ENCODE peak calls at places on chromosomes 16 and 17, in nine cellular contexts. Z is K562; I is heart right ventricle; L is lower leg skin; T is AG09309; S is AG09319; V is tibial artery; Y is CD4-positive, alpha-beta T cell; J is A549. D is an unnamed sample.

GRCh38 chr17:16351831-16352230 is 1.4 kb downstream of the CENPV start:
- DNase-seq in L (no peak), Y (no peak), T (no peak), J (no peak), I (no peak), S (no peak), V (no peak), Z (no peak), D (no peak)

GRCh38 chr16:66304151-66304550 is 62.3 kb upstream of the CDH5 start:
- DNase-seq in Z (no peak), V (no peak), S (no peak), J (no peak), I (no peak), L (no peak), Y (no peak), T (no peak), D (no peak)

GRCh38 chr16:30534368-30535105 is at the start of gene ZNF747:
- DNase-seq in V (peak; percentile 96), J (peak; percentile 77), S (peak; percentile 59), Y (peak; percentile 91), Z (peak; percentile 93), T (no peak), I (peak; percentile 94), L (peak; percentile 91), D (peak; percentile 81)

GRCh38 chr17:537133-537532 is 177.5 kb downstream of the VPS53 start:
- DNase-seq in Y (no peak), S (no peak), I (no peak), Z (no peak), T (no peak), J (no peak), V (no peak), L (no peak), D (no peak)

GRCh38 chr16:25064967-25065366 is 46.6 kb upstream of the LCMT1 start:
- DNase-seq in V (no peak), S (no peak), Z (no peak), T (no peak), I (no peak), L (no peak), Y (no peak), J (no peak), D (no peak)

GRCh38 chr17:13984956-13985355 is 84.3 kb upstream of the COX10 start:
- DNase-seq in Z (no peak), T (no peak), I (no peak), Y (no peak), V (no peak), S (no peak), L (no peak), J (no peak), D (no peak)

GRCh38 chr17:77881545-77881944 is 77.0 kb upstream of the TNRC6C start:
- DNase-seq in I (peak; percentile 89), Y (peak; percentile 68), L (peak; percentile 76), V (peak; percentile 88), J (no peak), Z (peak; percentile 69), S (no peak), T (peak; percentile 16), D (no peak)

GRCh38 chr17:65346166-65346565 is 209.0 kb downstream of the RGS9 start:
- DNase-seq in Y (no peak), J (no peak), Z (no peak), I (no peak), T (no peak), L (no peak), S (no peak), V (no peak), D (no peak)

GRCh38 chr16:67399749-67400704 is 6.7 kb upstream of the TPPP3 start:
- DNase-seq in L (no peak), J (no peak), V (no peak), T (no peak), Y (no peak), S (no peak), Z (no peak), I (no peak), D (no peak)

GRCh38 chr17:4811471-4811870 is 4.5 kb downstream of the PLD2 start:
- DNase-seq in T (no peak), I (no peak), Y (no peak), Z (no peak), V (no peak), J (no peak), L (no peak), S (no peak), D (no peak)

GRCh38 chr17:28057731-28058246 is 15.3 kb downstream of the NLK start:
- DNase-seq in J (no peak), S (no peak), Z (no peak), T (no peak), Y (no peak), L (no peak), I (no peak), V (no peak), D (no peak)

GRCh38 chr16:57807252-57807967 is 5.1 kb upstream of the KIFC3 start:
- DNase-seq in I (no peak), V (no peak), J (peak; percentile 68), T (no peak), Z (no peak), S (no peak), L (no peak), Y (no peak), D (no peak)

GRCh38 chr16:767743-768235 is 7.3 kb downstream of the MSLN start:
- DNase-seq in Z (no peak), S (no peak), V (no peak), T (no peak), I (no peak), Y (no peak), L (no peak), J (no peak), D (no peak)

GRCh38 chr16:54118846-54119245 is 167.7 kb downstream of the IRX3 start:
- DNase-seq in L (no peak), S (no peak), Z (no peak), I (no peak), Y (no peak), T (peak; percentile 54), J (no peak), V (no peak), D (no peak)

GRCh38 chr16:84806256-84806889 is 13.4 kb upstream of the CRISPLD2 start:
- DNase-seq in V (no peak), T (peak; percentile 42), I (peak; percentile 53), Z (peak; percentile 82), Y (no peak), S (no peak), L (peak; percentile 35), J (peak; percentile 52), D (no peak)

GRCh38 chr17:64133546-64134215 is 3.7 kb upstream of the ERN1 start:
- DNase-seq in I (no peak), J (peak; percentile 79), S (no peak), Y (no peak), V (no peak), T (no peak), L (no peak), Z (peak; percentile 64), D (peak; percentile 24)

GRCh38 chr17:7281953-7282751 is 634 bp downstream of the SLC2A4 start:
- DNase-seq in I (peak; percentile 85), Y (no peak), T (no peak), L (no peak), V (peak; percentile 86), S (no peak), Z (no peak), J (no peak), D (peak; percentile 39)

GRCh38 chr16:31064882-31065461 is 9.1 kb downstream of the ZNF668 start:
- DNase-seq in J (peak; percentile 55), Y (no peak), Z (no peak), S (peak; percentile 78), L (peak; percentile 70), T (peak; percentile 86), V (no peak), I (peak; percentile 48), D (no peak)

GRCh38 chr17:80279895-80280294 is 19.2 kb downstream of the RNF213 start:
- DNase-seq in Y (no peak), J (no peak), S (peak; percentile 29), T (peak; percentile 29), I (peak; percentile 63), V (no peak), L (no peak), Z (no peak), D (no peak)
- TF ChIP-seq CTCF in Y (no peak), J (no peak), S (no peak), T (peak; percentile 12), I (no peak), V (no peak), L (no peak), Z (no peak), D (no peak)

GRCh38 chr16:81860867-81861266 is 81.8 kb downstream of the PLCG2 start:
- DNase-seq in T (no peak), Z (no peak), I (no peak), L (no peak), Y (no peak), S (no peak), V (no peak), J (no peak), D (no peak)

GRCh38 chr16:81861503-81861902 is 82.4 kb downstream of the PLCG2 start:
- DNase-seq in Y (no peak), J (no peak), Z (no peak), V (no peak), L (no peak), I (no peak), T (no peak), S (no peak), D (no peak)

GRCh38 chr16:81861915-81862314 is 82.8 kb downstream of the PLCG2 start:
- DNase-seq in V (no peak), Y (no peak), Z (no peak), T (no peak), L (no peak), J (no peak), S (no peak), I (no peak), D (no peak)

GRCh38 chr16:81864646-81865382 is 85.7 kb downstream of the PLCG2 start:
- DNase-seq in Y (no peak), L (no peak), I (no peak), Z (no peak), T (no peak), V (no peak), S (no peak), J (no peak), D (no peak)

GRCh38 chr16:81863630-81864352 is 84.7 kb downstream of the PLCG2 start:
- DNase-seq in Y (no peak), L (no peak), I (no peak), Z (no peak), S (no peak), V (no peak), T (no peak), J (no peak), D (no peak)
- TF ChIP-seq CTCF in Y (no peak), L (no peak), I (no peak), Z (no peak), S (no peak), V (no peak), T (no peak), J (no peak), D (no peak)

GRCh38 chr17:42227849-42228696 is 33.8 kb upstream of the GHDC start:
- DNase-seq in I (no peak), L (no peak), Z (no peak), V (no peak), J (no peak), T (no peak), S (no peak), Y (no peak), D (no peak)
- TF ChIP-seq CTCF in I (no peak), L (no peak), Z (no peak), V (no peak), J (no peak), T (no peak), S (no peak), Y (no peak), D (no peak)

GRCh38 chr17:71828182-71828596 is 292.6 kb upstream of the SOX9 start:
- DNase-seq in I (no peak), L (no peak), V (no peak), S (peak; percentile 37), J (no peak), Y (no peak), T (peak; percentile 14), Z (no peak), D (peak; percentile 8)

GRCh38 chr17:71830916-71831315 is 289.9 kb upstream of the SOX9 start:
- DNase-seq in T (no peak), J (no peak), L (no peak), I (no peak), V (no peak), Y (no peak), S (no peak), Z (no peak), D (peak; percentile 28)
- TF ChIP-seq CTCF in T (no peak), J (no peak), L (no peak), I (no peak), V (no peak), Y (no peak), S (no peak), Z (no peak), D (no peak)